ENCODE peak calls at places on chromosomes 3 and 15, in ten cellular contexts. P is heart left ventricle; G is small intestine; I is mammary epithelial cell; M is CD4-positive, alpha-beta memory T cell; N is mesenchymal stem cell; X is HCT116; U is GM23248; F is heart right ventricle; O is substantia nigra. T is an unnamed sample.

GRCh38 chr3:128163432-128163831 is 10.2 kb downstream of the EEFSEC start:
- DNase-seq in I (no peak), G (no peak), O (no peak), X (no peak), P (no peak), M (no peak), U (no peak), F (no peak), N (no peak), T (no peak)

GRCh38 chr15:70855764-70856163 is 1.8 kb upstream of the LARP6 start:
- DNase-seq in M (no peak), F (no peak), N (no peak), I (no peak), O (no peak), X (no peak), U (peak), G (no peak), P (no peak), T (no peak)

GRCh38 chr3:133119146-133119545 is 81.0 kb downstream of the TMEM108 start:
- DNase-seq in U (no peak), I (no peak), O (no peak), F (no peak), M (no peak), X (no peak), N (no peak), P (no peak), G (no peak), T (no peak)

GRCh38 chr3:9301091-9301490 is 51.6 kb upstream of the SRGAP3 start:
- DNase-seq in O (no peak), M (no peak), X (no peak), N (peak), I (no peak), G (no peak), P (no peak), F (no peak), U (peak), T (no peak)

GRCh38 chr3:129419476-129419875 is 9.0 kb downstream of the EFCAB12 start:
- DNase-seq in P (no peak), I (no peak), U (no peak), N (no peak), M (no peak), X (no peak), G (no peak), F (no peak), O (no peak), T (no peak)

GRCh38 chr3:149442845-149443544 is 31.5 kb upstream of the TM4SF4 start:
- DNase-seq in F (no peak), G (peak), O (no peak), I (peak), U (peak), N (peak), M (no peak), P (no peak), X (peak), T (peak)

GRCh38 chr3:173711619-173712018 is 314.1 kb downstream of the NLGN1 start:
- DNase-seq in F (peak), N (no peak), O (no peak), X (peak), M (no peak), G (peak), P (no peak), U (no peak), I (peak), T (no peak)

GRCh38 chr3:57706462-57706861 is 13.6 kb upstream of the DENND6A start:
- DNase-seq in U (peak), X (peak), O (no peak), I (peak), M (no peak), P (no peak), G (peak), N (no peak), F (no peak), T (peak)

GRCh38 chr3:183809209-183809608 is 16.2 kb downstream of the MAP6D1 start:
- DNase-seq in I (no peak), F (no peak), O (no peak), U (no peak), X (no peak), M (no peak), P (no peak), G (peak), N (no peak), T (no peak)

GRCh38 chr15:66085128-66085527 is 168.4 kb downstream of the MEGF11 start:
- DNase-seq in O (no peak), M (no peak), X (no peak), N (no peak), U (no peak), I (no peak), P (no peak), F (no peak), G (no peak), T (no peak)

GRCh38 chr3:94875149-94875548 is 812.3 kb downstream of the NSUN3 start:
- DNase-seq in M (no peak), G (no peak), X (no peak), O (no peak), N (no peak), P (no peak), F (no peak), U (no peak), I (no peak), T (no peak)

GRCh38 chr15:22945071-22945470 is 35.1 kb downstream of the CYFIP1 start:
- DNase-seq in F (no peak), O (no peak), M (no peak), P (no peak), U (no peak), G (peak), I (no peak), X (no peak), N (no peak), T (no peak)

GRCh38 chr15:22942877-22943276 is 37.3 kb downstream of the CYFIP1 start:
- DNase-seq in N (no peak), P (no peak), O (no peak), G (no peak), F (no peak), X (no peak), I (no peak), U (no peak), M (no peak), T (no peak)

GRCh38 chr15:22942306-22942855 is 37.8 kb downstream of the CYFIP1 start:
- DNase-seq in N (no peak), I (no peak), G (no peak), P (no peak), U (no peak), M (no peak), X (no peak), O (no peak), F (no peak), T (no peak)

GRCh38 chr15:22947101-22948000 is 32.8 kb downstream of the CYFIP1 start:
- DNase-seq in F (no peak), X (no peak), P (no peak), M (no peak), O (no peak), U (no peak), G (no peak), I (no peak), N (no peak), T (no peak)

GRCh38 chr15:22944651-22945050 is 35.5 kb downstream of the CYFIP1 start:
- DNase-seq in O (no peak), X (no peak), I (peak), F (no peak), N (no peak), P (no peak), M (no peak), U (no peak), G (peak), T (no peak)
- H3K27ac ChIP-seq in O (no peak), X (no peak), I (no peak), F (no peak), N (no peak), P (peak), M (no peak), U (no peak), G (no peak), T (no peak)

GRCh38 chr3:158347966-158348365 is 223.0 kb upstream of the MLF1 start:
- DNase-seq in O (no peak), P (no peak), G (no peak), F (no peak), M (no peak), I (no peak), X (no peak), U (peak), N (no peak), T (peak)

GRCh38 chr3:158354713-158355112 is 216.3 kb upstream of the MLF1 start:
- DNase-seq in M (no peak), G (no peak), U (no peak), X (no peak), O (no peak), P (no peak), F (no peak), I (no peak), N (no peak), T (no peak)

GRCh38 chr3:158350971-158351370 is 220.0 kb upstream of the MLF1 start:
- DNase-seq in M (no peak), O (no peak), I (no peak), G (no peak), F (no peak), X (no peak), N (no peak), P (no peak), U (no peak), T (no peak)

GRCh38 chr3:158355623-158356588 is 215.1 kb upstream of the MLF1 start:
- DNase-seq in X (no peak), F (no peak), N (no peak), O (no peak), U (no peak), P (no peak), I (no peak), M (no peak), G (no peak), T (no peak)

DNA sequence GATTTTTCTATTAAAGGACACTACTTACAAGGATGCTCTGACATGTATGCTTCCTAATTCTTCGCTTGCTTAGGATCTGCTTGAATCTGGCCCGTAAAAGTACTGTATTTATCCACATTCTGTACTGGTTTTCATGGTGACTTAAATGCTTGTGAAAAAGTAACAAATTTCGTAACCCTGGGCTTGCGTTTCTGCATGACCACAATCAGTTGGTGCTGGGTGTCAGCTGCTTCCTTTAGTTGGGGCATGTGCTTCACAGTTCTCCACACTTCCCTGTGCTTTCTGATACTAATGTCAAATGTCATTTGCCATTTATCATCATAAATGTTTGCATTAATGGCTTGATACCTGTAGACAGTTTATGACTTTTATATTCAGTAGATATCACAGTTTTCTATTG is 218.4 kb upstream of the MLF1 start:
- DNase-seq in U (no peak), X (no peak), N (no peak), I (no peak), P (no peak), O (no peak), G (no peak), F (no peak), M (no peak), T (peak)
- H3K27ac ChIP-seq in U (no peak), X (no peak), N (no peak), I (no peak), P (no peak), O (no peak), G (no peak), F (no peak), M (no peak), T (no peak)

GRCh38 chr15:101189708-101190107 is 62.1 kb downstream of the CHSY1 start:
- DNase-seq in P (no peak), U (no peak), I (no peak), G (no peak), M (no peak), N (no peak), O (no peak), F (no peak), X (no peak), T (no peak)
- H3K27ac ChIP-seq in P (peak), U (peak), I (no peak), G (peak), M (no peak), N (no peak), O (no peak), F (peak), X (no peak), T (peak)

GRCh38 chr3:96331341-96331740 is 483.1 kb upstream of the EPHA6 start:
- DNase-seq in U (no peak), G (no peak), O (no peak), I (no peak), M (no peak), X (no peak), F (no peak), P (no peak), N (no peak), T (no peak)

GRCh38 chr3:96330795-96331194 is 483.6 kb upstream of the EPHA6 start:
- DNase-seq in P (no peak), F (no peak), U (no peak), X (no peak), I (no peak), M (no peak), G (no peak), O (no peak), N (no peak), T (no peak)

GRCh38 chr3:96334779-96335178 is 479.6 kb upstream of the EPHA6 start:
- DNase-seq in M (no peak), O (no peak), N (no peak), F (no peak), P (no peak), G (no peak), X (no peak), I (no peak), U (no peak), T (no peak)
- H3K27ac ChIP-seq in M (no peak), O (no peak), N (no peak), F (no peak), P (no peak), G (no peak), X (no peak), I (no peak), U (no peak), T (no peak)

GRCh38 chr3:16236856-16237393 is 27.8 kb downstream of the DPH3 start:
- DNase-seq in F (no peak), I (no peak), X (no peak), M (no peak), N (no peak), O (no peak), G (no peak), U (no peak), P (no peak), T (peak)

GRCh38 chr3:16240229-16241023 is 24.3 kb downstream of the DPH3 start:
- DNase-seq in P (no peak), O (no peak), I (peak), U (peak), N (peak), M (no peak), X (no peak), F (no peak), G (no peak), T (peak)

GRCh38 chr3:16239776-16240175 is 25.0 kb downstream of the DPH3 start:
- DNase-seq in F (no peak), U (no peak), O (no peak), I (no peak), P (no peak), N (peak), M (no peak), X (no peak), G (no peak), T (peak)

GRCh38 chr3:16241225-16241624 is 23.5 kb downstream of the DPH3 start:
- DNase-seq in U (no peak), N (no peak), X (no peak), O (no peak), F (no peak), M (no peak), G (no peak), I (no peak), P (no peak), T (no peak)

DNA sequence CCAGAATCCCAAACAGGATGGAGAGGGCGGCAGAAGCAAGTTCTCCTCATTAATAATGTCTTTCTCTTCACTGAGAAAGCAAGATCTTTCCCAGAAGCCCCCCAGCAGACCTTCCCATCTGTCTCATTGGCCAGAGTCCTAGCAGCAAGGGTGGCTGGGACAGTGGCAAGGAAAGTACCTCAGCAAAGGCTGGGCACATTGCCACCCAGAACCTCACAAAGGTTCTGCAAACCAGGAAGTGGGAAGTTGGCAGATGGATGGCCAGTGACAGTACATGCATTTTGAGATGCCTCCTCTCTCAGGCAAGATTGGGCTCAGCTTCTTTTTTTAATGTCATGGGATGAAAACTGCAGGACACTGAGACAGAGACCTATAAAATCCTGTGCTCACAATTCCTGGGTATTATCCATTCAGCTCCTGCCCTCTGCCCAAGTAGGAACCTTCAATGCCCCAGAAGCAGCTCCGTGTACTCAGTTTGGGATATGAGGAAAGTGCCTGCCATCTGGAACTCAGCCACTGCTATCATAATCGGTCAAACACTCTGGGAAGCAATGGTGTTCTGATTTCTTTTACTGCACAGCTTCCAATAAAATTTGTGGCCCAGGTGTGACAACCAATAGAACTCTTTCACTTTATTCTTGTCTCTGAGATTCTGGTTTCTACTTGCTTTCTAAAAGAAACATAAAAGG is 25.5 kb downstream of the DPH3 start:
- DNase-seq in X (no peak), M (no peak), P (no peak), U (peak), N (no peak), G (no peak), O (no peak), I (no peak), F (no peak), T (no peak)
- H3K27ac ChIP-seq in X (no peak), M (no peak), P (peak), U (peak), N (no peak), G (no peak), O (no peak), I (no peak), F (no peak), T (no peak)

GRCh38 chr3:11246663-11246970 is 25.6 kb upstream of the ATG7 start:
- DNase-seq in U (no peak), I (no peak), N (no peak), X (no peak), F (no peak), M (no peak), G (no peak), O (no peak), P (no peak), T (no peak)
- H3K27ac ChIP-seq in U (no peak), I (no peak), N (no peak), X (no peak), F (no peak), M (no peak), G (no peak), O (no peak), P (no peak), T (no peak)

GRCh38 chr15:99126195-99126594 is 21.3 kb downstream of the SYNM start:
- DNase-seq in G (no peak), M (no peak), X (no peak), U (no peak), N (no peak), F (no peak), I (no peak), P (no peak), O (no peak), T (no peak)

GRCh38 chr15:99122831-99123705 is 18.2 kb downstream of the SYNM start:
- DNase-seq in G (no peak), U (no peak), O (no peak), F (no peak), I (no peak), P (no peak), X (no peak), M (no peak), N (peak), T (peak)

GRCh38 chr15:99123706-99124451 is 19.0 kb downstream of the SYNM start:
- DNase-seq in O (peak), X (peak), U (peak), G (peak), N (peak), P (peak), I (peak), F (peak), M (no peak), T (peak)

GRCh38 chr15:99125061-99125990 is 20.4 kb downstream of the SYNM start:
- DNase-seq in U (no peak), F (no peak), N (no peak), I (no peak), G (no peak), P (no peak), X (no peak), M (no peak), O (no peak), T (peak)

GRCh38 chr15:99124641-99125040 is 19.8 kb downstream of the SYNM start:
- DNase-seq in M (no peak), G (no peak), N (no peak), F (no peak), P (no peak), O (no peak), X (no peak), I (no peak), U (no peak), T (no peak)
- H3K27ac ChIP-seq in M (no peak), G (peak), N (peak), F (peak), P (peak), O (peak), X (peak), I (no peak), U (peak), T (peak)

GRCh38 chr3:177427096-177427495 is 229.8 kb upstream of the TBL1XR1 start:
- DNase-seq in U (no peak), X (no peak), N (no peak), F (no peak), I (no peak), O (no peak), P (no peak), G (peak), M (peak), T (no peak)
- H3K27ac ChIP-seq in U (no peak), X (no peak), N (no peak), F (no peak), I (no peak), O (no peak), P (no peak), G (peak), M (peak), T (no peak)